ENCODE peak calls at places on chromosomes 7 and 10, in four cellular contexts. U, Z, R and M are unnamed samples.

GRCh38 chr7:142957723-142958122 is 4.4 kb downstream of the KEL start:
- DNase-seq in U (no peak), Z (no peak), R (no peak), M (no peak)

GRCh38 chr10:119138341-119139306 is 26.9 kb downstream of the SFXN4 start:
- DNase-seq in U (no peak), Z (no peak), R (no peak), M (no peak)

GRCh38 chr10:5033061-5033770 is 29.6 kb upstream of the AKR1C2 start:
- DNase-seq in U (no peak), Z (no peak), R (no peak), M (no peak)

GRCh38 chr7:1516586-1517251 is 12.5 kb upstream of the INTS1 start:
- DNase-seq in U (no peak), Z (no peak), R (peak), M (no peak)

GRCh38 chr7:117217636-117218035 is 105.2 kb downstream of the WNT2 start:
- DNase-seq in U (no peak), Z (no peak), R (no peak), M (no peak)

GRCh38 chr7:29610031-29610490 is 46.4 kb downstream of the PRR15 start:
- DNase-seq in U (no peak), Z (no peak), R (no peak), M (no peak)

GRCh38 chr10:96306516-96306915 is 2.3 kb downstream of the DNTT start:
- DNase-seq in U (no peak), Z (no peak), R (no peak), M (no peak)

GRCh38 chr7:28110427-28111012 is 70.1 kb downstream of the JAZF1 start:
- DNase-seq in U (no peak), Z (no peak), R (no peak), M (no peak)

GRCh38 chr10:66292456-66292855 is 633.4 kb upstream of the LRRTM3 start:
- DNase-seq in U (no peak), Z (no peak), R (no peak), M (no peak)

GRCh38 chr7:117129538-117129955 is 176.2 kb downstream of the ST7 start:
- DNase-seq in U (no peak), Z (no peak), R (no peak), M (no peak)

GRCh38 chr10:92822964-92823363 is 25.4 kb upstream of the EXOC6 start:
- DNase-seq in U (no peak), Z (peak), R (no peak), M (no peak)

GRCh38 chr10:60937784-60938654 is 6.0 kb downstream of the RHOBTB1 start:
- DNase-seq in U (no peak), Z (no peak), R (no peak), M (no peak)
- H3K27ac ChIP-seq in U (no peak), Z (no peak), R (no peak), M (no peak)

DNA sequence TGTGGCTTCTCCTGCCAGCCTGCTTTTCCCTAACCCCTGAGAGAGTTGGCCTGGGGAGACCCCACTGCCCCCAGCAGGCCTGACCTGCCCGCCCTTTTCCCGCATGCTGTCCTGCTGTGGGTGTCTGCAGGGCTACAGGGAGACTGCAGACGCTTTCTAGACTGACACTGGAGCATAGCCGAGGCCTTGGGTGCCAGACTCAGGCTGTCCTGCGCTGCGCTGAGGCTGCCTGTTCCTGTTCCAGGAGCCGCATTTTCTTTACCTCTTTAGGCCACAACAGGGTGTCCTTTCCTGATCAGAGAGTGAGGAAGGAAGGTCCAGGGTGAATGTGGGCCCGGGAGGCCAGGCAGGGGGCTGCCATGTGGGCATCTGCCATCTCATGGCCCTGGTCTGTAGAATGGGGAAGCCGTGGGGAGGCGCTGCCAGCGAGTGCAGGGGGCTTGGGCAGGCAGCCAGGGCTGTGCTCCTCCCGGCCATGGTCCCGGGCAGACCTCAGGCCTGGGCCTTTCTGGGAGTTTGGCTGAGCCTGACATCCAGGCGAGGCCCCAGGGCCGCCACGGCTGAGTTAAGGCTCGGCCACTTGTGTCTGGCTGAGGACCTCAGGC is 3.6 kb downstream of the PWWP2B start:
- DNase-seq in U (no peak), Z (no peak), R (no peak), M (no peak)
- H3K27ac ChIP-seq in U (peak), Z (no peak), R (peak), M (no peak)

GRCh38 chr7:139701908-139702307 is 75.9 kb downstream of the HIPK2 start:
- DNase-seq in U (no peak), Z (no peak), R (no peak), M (no peak)
- H3K27ac ChIP-seq in U (no peak), Z (no peak), R (no peak), M (no peak)

GRCh38 chr7:77330169-77330882 is 85.8 kb downstream of the GSAP start:
- DNase-seq in U (no peak), Z (no peak), R (no peak), M (no peak)
- H3K27ac ChIP-seq in U (no peak), Z (no peak), R (peak), M (no peak)